ENCODE peak calls at places on chromosomes 11 and 22, in four cellular contexts. V is HepG2, S is K562, F is GM12878. K is an unnamed sample.

GRCh38 chr11:86449993-86450629 is 75.4 kb downstream of the CCDC81 start:
- DNase-seq in F (no peak), V (no peak), S (no peak), K (no peak)

GRCh38 chr22:29030618-29031235 is 30.9 kb downstream of the C22orf31 start:
- DNase-seq in F (no peak), S (peak; percentile 69), V (peak; percentile 93), K (peak; percentile 71)

GRCh38 chr22:27358096-27358870 is 443.3 kb downstream of the MN1 start:
- DNase-seq in V (no peak), S (no peak), F (no peak), K (no peak)

GRCh38 chr11:113255096-113255495 is 59.3 kb upstream of the TTC12 start:
- DNase-seq in V (no peak), F (no peak), S (no peak), K (no peak)

GRCh38 chr11:19511413-19512183 is 201.0 kb upstream of the NAV2 start:
- DNase-seq in S (no peak), V (no peak), F (no peak), K (no peak)

GRCh38 chr11:112051768-112052167 is 22.0 kb downstream of the PIH1D2 start:
- DNase-seq in F (no peak), S (no peak), V (no peak), K (no peak)

GRCh38 chr11:112485280-112485679 is 224.6 kb upstream of the PLET1 start:
- DNase-seq in S (no peak), F (no peak), V (no peak), K (no peak)

GRCh38 chr22:46582281-46582811 is 37.8 kb upstream of the GRAMD4 start:
- DNase-seq in V (no peak), S (no peak), F (no peak), K (no peak)

GRCh38 chr11:24949406-24949805 is 452.6 kb downstream of the LUZP2 start:
- DNase-seq in V (no peak), F (no peak), S (no peak), K (no peak)

GRCh38 chr11:102171101-102171500 is 60.9 kb downstream of the YAP1 start:
- DNase-seq in V (no peak), F (no peak), S (no peak), K (no peak)

GRCh38 chr11:79331251-79331901 is 109.5 kb downstream of the TENM4 start:
- DNase-seq in S (no peak), V (no peak), F (no peak), K (no peak)

GRCh38 chr11:108203075-108203474 is 19.4 kb downstream of the NPAT start:
- DNase-seq in F (no peak), S (no peak), V (no peak), K (no peak)

GRCh38 chr11:68269414-68270081 is 2.2 kb downstream of the C11orf24 start:
- DNase-seq in V (peak; percentile 57), S (no peak), F (no peak), K (no peak)

GRCh38 chr22:18954333-18954732 is 18.2 kb upstream of the PRODH start:
- DNase-seq in V (peak; percentile 18), F (no peak), S (peak; percentile 76), K (peak; percentile 87)

GRCh38 chr11:118608268-118609214 is 1.1 kb downstream of the PHLDB1 start:
- DNase-seq in S (peak; percentile 76), V (no peak), F (no peak), K (no peak)

GRCh38 chr11:113167599-113167998 is 146.8 kb upstream of the TTC12 start:
- DNase-seq in V (no peak), S (peak; percentile 9), F (no peak), K (no peak)

GRCh38 chr11:10674991-10675440 is 18.5 kb downstream of the IRAG1 start:
- DNase-seq in F (no peak), V (no peak), S (no peak), K (no peak)

GRCh38 chr11:32109138-32109537 is 18.3 kb downstream of the RCN1 start:
- DNase-seq in S (no peak), F (no peak), V (no peak), K (no peak)

GRCh38 chr11:46278387-46279173 is 1.1 kb downstream of the CREB3L1 start:
- DNase-seq in S (peak; percentile 84), F (no peak), V (no peak), K (peak; percentile 83)

GRCh38 chr11:73189315-73189714 is 28.8 kb upstream of the P2RY2 start:
- DNase-seq in V (no peak), S (no peak), F (peak; percentile 57), K (no peak)

GRCh38 chr11:130055637-130056036 is 14.1 kb upstream of the APLP2 start:
- DNase-seq in F (no peak), S (no peak), V (no peak), K (no peak)

GRCh38 chr11:134037093-134037908 is 31.6 kb upstream of the JAM3 start:
- DNase-seq in S (peak; percentile 63), V (no peak), F (peak; percentile 7), K (peak; percentile 75)

GRCh38 chr11:9568161-9568853 is 5.2 kb upstream of the WEE1 start:
- DNase-seq in S (no peak), V (no peak), F (no peak), K (no peak)

GRCh38 chr11:113681711-113682410 is 24.2 kb downstream of the TMPRSS5 start:
- DNase-seq in V (no peak), S (peak; percentile 52), F (no peak), K (no peak)

GRCh38 chr22:43862074-43862881 is at the start of gene SULT4A1:
- DNase-seq in F (no peak), S (peak; percentile 69), V (no peak), K (peak; percentile 47)

GRCh38 chr11:93718057-93718563 is 23.2 kb downstream of the TAF1D start:
- DNase-seq in V (no peak), S (peak; percentile 17), F (peak; percentile 64), K (no peak)

GRCh38 chr11:128424271-128424709 is 163.1 kb downstream of the ETS1 start:
- DNase-seq in F (no peak), V (no peak), S (no peak), K (no peak)

GRCh38 chr11:134373591-134374052 is 38.4 kb downstream of the B3GAT1 start:
- DNase-seq in V (no peak), S (no peak), F (no peak), K (no peak)

GRCh38 chr11:200224-201003 is 6.8 kb downstream of the BET1L start:
- DNase-seq in V (no peak), F (no peak), S (no peak), K (no peak)

GRCh38 chr11:66475349-66476172 is 4.7 kb upstream of the DPP3 start:
- DNase-seq in F (no peak), V (no peak), S (no peak), K (no peak)

GRCh38 chr11:68022531-68022930 is 8.0 kb upstream of the NDUFS8 start:
- DNase-seq in S (no peak), F (no peak), V (no peak), K (no peak)

GRCh38 chr11:119254239-119254638 is 48.1 kb downstream of the CBL start:
- DNase-seq in F (no peak), V (no peak), S (no peak), K (no peak)

GRCh38 chr11:17775507-17776212 is 41.1 kb downstream of the KCNC1 start:
- DNase-seq in F (no peak), S (no peak), V (no peak), K (no peak)

GRCh38 chr11:61762798-61763197 is 10.4 kb downstream of the MYRF start:
- DNase-seq in F (no peak), S (no peak), V (no peak), K (no peak)

GRCh38 chr11:44623716-44624491 is 58.4 kb downstream of the CD82 start:
- DNase-seq in S (no peak), V (no peak), F (no peak), K (no peak)

DNA sequence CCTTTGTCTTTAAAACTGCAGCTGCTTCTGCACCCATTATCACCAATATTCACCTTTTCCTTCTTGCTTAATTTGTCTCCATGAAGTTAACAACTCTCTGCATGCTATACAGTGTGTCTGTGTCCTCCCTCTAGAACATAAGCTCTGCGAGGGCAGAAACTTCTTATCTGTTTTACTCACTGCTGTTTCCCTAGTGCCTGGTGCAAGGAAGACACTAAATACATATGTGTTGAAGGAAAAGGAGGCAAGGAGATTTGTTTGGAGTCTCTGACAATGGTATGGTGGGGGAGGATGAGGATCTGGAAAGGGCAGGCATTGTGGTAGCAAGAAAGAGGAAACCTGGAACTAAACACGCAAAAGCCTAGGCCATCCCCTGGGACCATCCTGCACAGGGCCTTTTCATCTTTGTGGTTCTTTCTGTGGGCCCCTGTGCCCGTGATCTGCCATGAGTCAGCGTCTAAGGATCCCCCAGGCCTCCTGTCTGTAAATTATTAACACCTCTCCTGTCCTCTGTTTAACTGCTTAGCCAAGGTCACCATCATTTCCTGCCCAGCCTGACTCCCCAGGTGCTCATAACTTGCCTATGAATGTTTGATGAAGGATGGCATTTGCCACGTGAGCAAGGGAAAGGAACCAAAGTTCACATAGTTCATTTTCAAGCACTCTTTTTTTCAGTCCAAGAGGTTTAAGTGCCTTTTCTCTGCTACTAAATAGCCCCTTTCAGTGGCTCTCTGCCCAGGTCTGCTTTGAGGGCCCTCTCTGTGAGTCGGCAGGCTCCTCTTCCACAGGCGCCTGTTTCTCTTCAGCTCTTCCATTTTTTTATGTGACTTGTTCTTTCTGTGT is 131.1 kb downstream of the RASSF10 start:
- DNase-seq in F (peak; percentile 57), V (peak; percentile 100), S (no peak), K (no peak)
- TF ChIP-seq SP1 in F (no peak), V (no peak), S (no peak), K (no peak)

GRCh38 chr22:50016988-50017700 is 4.6 kb upstream of the IL17REL start:
- DNase-seq in S (no peak), F (peak; percentile 66), V (no peak), K (no peak)
- TF ChIP-seq TCF7 in S (no peak), F (no peak), V (no peak), K (no peak)

DNA sequence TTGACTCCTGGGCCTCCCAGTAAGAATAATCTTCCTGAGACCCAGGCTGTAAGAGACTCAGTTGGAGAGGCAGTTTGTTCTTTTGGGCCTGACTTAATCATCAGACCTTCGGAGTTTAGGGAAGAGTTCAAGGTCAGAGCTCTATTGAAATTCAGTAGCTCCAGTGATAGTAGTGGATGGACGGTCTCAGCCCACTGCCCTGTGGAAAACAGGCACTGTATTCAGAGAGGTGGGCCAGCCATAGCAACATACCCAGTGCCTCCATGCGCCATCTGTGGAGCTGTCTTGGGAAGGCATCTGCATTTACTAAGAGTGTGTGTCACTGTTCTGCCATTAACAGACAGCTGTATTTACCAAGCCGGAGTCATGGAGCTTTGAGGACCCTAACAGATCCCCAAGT is 2.9 kb downstream of the SMARCB1 start:
- DNase-seq in F (no peak), S (no peak), V (peak; percentile 71), K (no peak)
- TF ChIP-seq SP1 in F (no peak), S (no peak), V (no peak), K (no peak)

GRCh38 chr11:12884751-12885318 is 124.3 kb upstream of the RASSF10 start:
- DNase-seq in F (no peak), V (no peak), S (no peak), K (no peak)

GRCh38 chr11:12876988-12877387 is 132.1 kb upstream of the RASSF10 start:
- DNase-seq in V (no peak), F (no peak), S (peak; percentile 52), K (no peak)

GRCh38 chr11:12882670-12883069 is 126.4 kb upstream of the RASSF10 start:
- DNase-seq in S (no peak), F (no peak), V (no peak), K (no peak)

GRCh38 chr11:12876340-12876739 is 132.8 kb upstream of the RASSF10 start:
- DNase-seq in S (peak; percentile 27), V (no peak), F (no peak), K (no peak)

GRCh38 chr11:12880327-12880726 is 128.8 kb upstream of the RASSF10 start:
- DNase-seq in F (no peak), V (no peak), S (no peak), K (no peak)
- TF ChIP-seq TCF7 in F (no peak), V (no peak), S (no peak), K (no peak)

GRCh38 chr11:117457031-117457785 is 129.6 kb downstream of the CEP164 start:
- DNase-seq in V (no peak), S (no peak), F (no peak), K (no peak)
- TF ChIP-seq SP1 in V (no peak), S (no peak), F (no peak), K (no peak)

K was measured in WTC11.